ENCODE peak calls at places on chromosomes 6 and 20, in eight cellular contexts. C, X, W, Z, T, U, M and L are unnamed samples.

GRCh38 chr6:12136905-12137304 is 124.8 kb downstream of the HIVEP1 start:
- DNase-seq in C (no peak), X (no peak), W (no peak), Z (peak), T (no peak), U (no peak), M (no peak), L (no peak)

GRCh38 chr20:4483481-4483880 is 238.2 kb upstream of the PRND start:
- DNase-seq in C (no peak), X (no peak), W (no peak), Z (no peak), T (no peak), U (no peak), M (no peak), L (no peak)

GRCh38 chr20:15320941-15321340 is 983.5 kb upstream of the FLRT3 start:
- DNase-seq in C (no peak), X (no peak), W (no peak), Z (no peak), T (no peak), U (no peak), M (no peak), L (no peak)

GRCh38 chr6:69162811-69163210 is 527.7 kb downstream of the ADGRB3 start:
- DNase-seq in C (no peak), X (no peak), W (no peak), Z (peak), T (no peak), U (no peak), M (no peak), L (no peak)

GRCh38 chr20:50561379-50562078 is 51.3 kb downstream of the PTPN1 start:
- DNase-seq in C (no peak), X (peak), W (peak), Z (peak), T (no peak), U (no peak), M (peak), L (no peak)

GRCh38 chr6:21188505-21189223 is 404.9 kb upstream of the SOX4 start:
- DNase-seq in C (no peak), X (no peak), W (no peak), Z (no peak), T (no peak), U (no peak), M (no peak), L (peak)

GRCh38 chr6:24566020-24566752 is 71.4 kb downstream of the ALDH5A1 start:
- DNase-seq in C (no peak), X (no peak), W (no peak), Z (no peak), T (no peak), U (no peak), M (no peak), L (no peak)

GRCh38 chr20:35491823-35492222 is 36.4 kb downstream of the CEP250 start:
- DNase-seq in C (no peak), X (no peak), W (no peak), Z (no peak), T (no peak), U (no peak), M (no peak), L (no peak)

GRCh38 chr6:29872791-29873190 is 45.2 kb downstream of the HLA-G start:
- DNase-seq in C (no peak), X (no peak), W (no peak), Z (no peak), T (no peak), U (no peak), M (no peak), L (no peak)

GRCh38 chr20:47127986-47128385 is 228.5 kb downstream of the ZMYND8 start:
- DNase-seq in C (no peak), X (no peak), W (no peak), Z (no peak), T (no peak), U (no peak), M (no peak), L (no peak)

GRCh38 chr6:123520208-123520607 is 116.5 kb downstream of the TRDN start:
- DNase-seq in C (no peak), X (no peak), W (no peak), Z (no peak), T (no peak), U (no peak), M (no peak), L (no peak)

GRCh38 chr6:104940881-104941693 is 15.8 kb upstream of the LIN28B start:
- DNase-seq in C (no peak), X (no peak), W (no peak), Z (no peak), T (peak), U (no peak), M (peak), L (no peak)

GRCh38 chr6:22497299-22497698 is 72.1 kb upstream of the HDGFL1 start:
- DNase-seq in C (no peak), X (no peak), W (no peak), Z (no peak), T (no peak), U (no peak), M (no peak), L (no peak)

GRCh38 chr20:11581271-11581670 is 336.4 kb upstream of the BTBD3 start:
- DNase-seq in C (no peak), X (no peak), W (no peak), Z (no peak), T (no peak), U (no peak), M (no peak), L (no peak)

DNA sequence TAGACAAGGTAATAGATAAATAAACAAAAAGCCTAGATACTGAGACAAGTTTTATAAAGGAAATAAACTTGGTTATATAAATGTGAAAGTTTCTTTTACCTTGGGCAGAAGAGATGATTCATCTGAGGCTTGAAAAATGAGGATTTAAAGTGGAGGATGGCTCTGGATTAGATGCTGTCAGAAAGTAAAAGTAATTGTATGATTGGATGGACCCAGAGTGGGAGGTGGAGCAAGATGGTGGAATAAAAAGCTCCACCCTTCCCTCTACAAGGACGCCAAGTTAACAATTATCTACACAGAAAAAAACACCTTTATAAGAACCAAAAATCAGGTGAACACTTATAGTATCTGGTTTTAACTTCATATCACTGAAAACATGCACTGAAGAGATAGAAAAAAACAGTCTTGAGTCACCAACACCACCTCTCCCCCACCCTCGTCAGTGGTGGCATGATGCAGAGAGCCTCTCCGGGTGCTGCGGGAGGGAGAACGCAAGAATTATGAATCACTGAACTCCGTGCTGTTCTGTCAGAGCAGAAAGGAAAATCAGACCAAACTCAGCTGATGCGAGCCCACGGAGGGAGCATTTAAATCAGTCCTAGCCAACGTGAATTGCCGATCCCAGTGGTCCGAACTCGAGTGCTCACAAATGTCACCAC is 84.7 kb upstream of the GJE1 start:
- DNase-seq in C (no peak), X (no peak), W (no peak), Z (no peak), T (no peak), U (no peak), M (no peak), L (no peak)
- H3K4me3 ChIP-seq in C (no peak), X (no peak), W (no peak), Z (no peak), T (no peak), U (no peak), M (no peak), L (no peak)

DNA sequence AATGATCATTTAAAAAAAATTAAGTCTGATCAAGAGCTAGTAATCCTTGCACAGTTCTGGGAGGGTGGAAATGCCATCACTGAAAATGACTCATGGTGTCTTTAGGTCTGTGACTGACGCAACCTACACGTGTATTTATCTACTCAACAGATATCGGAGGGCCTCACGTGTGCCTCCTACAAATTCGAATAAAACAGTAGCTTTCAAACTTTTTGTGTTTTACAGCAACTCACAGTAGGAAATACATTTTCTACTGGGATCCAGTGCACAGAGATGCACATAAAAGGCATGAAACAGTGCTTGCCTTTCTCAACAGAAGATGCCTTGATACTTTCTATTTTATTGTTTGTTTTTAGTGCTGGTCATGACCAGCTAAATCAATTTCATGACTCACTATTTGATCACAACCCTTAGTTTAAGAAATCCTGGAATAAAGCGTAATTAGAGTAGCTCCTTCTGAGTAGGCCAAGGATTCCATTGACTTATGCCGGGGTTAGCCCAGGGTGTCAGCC is 210.0 kb upstream of the SNX9 start:
- DNase-seq in C (no peak), X (peak), W (peak), Z (peak), T (no peak), U (no peak), M (peak), L (no peak)
- H3K4me3 ChIP-seq in C (no peak), X (no peak), W (no peak), Z (no peak), T (no peak), U (no peak), M (peak), L (no peak)

DNA sequence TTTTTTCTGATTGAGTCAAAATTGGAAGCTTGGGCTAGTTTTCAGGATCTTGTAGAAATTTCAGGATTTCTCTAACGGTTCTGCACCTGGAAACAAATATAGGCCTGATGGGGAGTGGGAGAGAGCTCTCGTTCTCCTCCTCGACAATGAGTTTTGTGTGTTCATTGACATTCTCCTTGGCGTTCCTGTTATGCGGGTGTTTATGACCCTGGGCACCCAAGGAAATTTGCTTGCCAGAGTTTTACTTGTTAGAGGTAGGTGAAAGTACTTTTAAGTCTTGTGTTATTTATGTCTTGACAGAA is 2.2 kb downstream of the ASXL1 start:
- DNase-seq in C (no peak), X (no peak), W (no peak), Z (no peak), T (no peak), U (no peak), M (no peak), L (no peak)
- H3K4me3 ChIP-seq in C (peak), X (peak), W (peak), Z (peak), T (no peak), U (peak), M (peak), L (peak)

GRCh38 chr6:5998741-5999687 is 7.7 kb downstream of the NRN1 start:
- DNase-seq in C (no peak), X (no peak), W (no peak), Z (no peak), T (no peak), U (peak), M (no peak), L (no peak)

GRCh38 chr6:6002005-6002808 is 4.5 kb downstream of the NRN1 start:
- DNase-seq in C (no peak), X (no peak), W (no peak), Z (no peak), T (no peak), U (peak), M (no peak), L (peak)

GRCh38 chr6:5998236-5998635 is 8.5 kb downstream of the NRN1 start:
- DNase-seq in C (no peak), X (no peak), W (no peak), Z (no peak), T (no peak), U (no peak), M (no peak), L (no peak)

GRCh38 chr6:6001443-6001842 is 5.3 kb downstream of the NRN1 start:
- DNase-seq in C (no peak), X (no peak), W (no peak), Z (no peak), T (no peak), U (no peak), M (no peak), L (no peak)

GRCh38 chr6:5999688-6000608 is 6.8 kb downstream of the NRN1 start:
- DNase-seq in C (no peak), X (no peak), W (no peak), Z (no peak), T (no peak), U (peak), M (no peak), L (no peak)
- H3K4me3 ChIP-seq in C (peak), X (no peak), W (no peak), Z (peak), T (no peak), U (peak), M (no peak), L (no peak)